ENCODE peak calls at places on chromosomes 4 and X, in nine cellular contexts. F is lower lobe of right lung, N is heart left ventricle, I is astrocyte, K is ovary, G is breast epithelium, T is A673, R is IMR-90, B is pancreas. L is an unnamed sample. For H3K9me3, the result is how much of the 10 kb centered on the place peaks cover.

GRCh38 chrX:42678133-42678532 is 99.8 kb downstream of the PPP1R2C start:
- DNase-seq in F (no peak), K (no peak), I (no peak), B (peak), R (no peak), G (no peak), N (peak), T (peak), L (no peak)

GRCh38 chr4:124111922-124112321 is 600.6 kb downstream of the ANKRD50 start:
- DNase-seq in T (peak), K (no peak), R (peak), I (peak), B (no peak), F (no peak), G (no peak), N (no peak), L (no peak)

GRCh38 chrX:16788477-16788876 is 2.2 kb downstream of the TXLNG start:
- DNase-seq in R (no peak), F (no peak), N (no peak), I (no peak), K (no peak), B (no peak), T (no peak), G (no peak), L (no peak)

GRCh38 chrX:129577877-129578276 is 37.8 kb downstream of the OCRL start:
- DNase-seq in G (no peak), B (no peak), I (no peak), F (no peak), K (no peak), R (no peak), N (no peak), T (no peak), L (no peak)

GRCh38 chr4:185535818-185536729 is 767 bp upstream of the PDLIM3 start:
- DNase-seq in B (no peak), R (no peak), G (no peak), I (no peak), F (no peak), T (no peak), K (peak), N (peak), L (peak)

GRCh38 chr4:165814256-165815010 is 58.6 kb upstream of the TLL1 start:
- DNase-seq in N (no peak), B (no peak), T (peak), G (no peak), K (no peak), R (no peak), F (no peak), I (peak), L (no peak)

GRCh38 chr4:95108883-95109421 is 351.2 kb downstream of the BMPR1B start:
- DNase-seq in F (no peak), N (no peak), B (no peak), T (no peak), K (no peak), I (peak), R (peak), G (no peak), L (no peak)

GRCh38 chrX:65903750-65904149 is 136.1 kb downstream of the VSIG4 start:
- DNase-seq in F (no peak), B (no peak), N (no peak), I (no peak), G (no peak), T (no peak), K (no peak), R (no peak), L (no peak)

GRCh38 chr4:52825311-52826090 is 36.6 kb upstream of the RASL11B start:
- DNase-seq in R (peak), T (no peak), B (no peak), F (no peak), N (no peak), G (no peak), I (no peak), K (no peak), L (no peak)

GRCh38 chr4:149987777-149988410 is 90.4 kb upstream of the DCLK2 start:
- DNase-seq in R (no peak), I (no peak), F (no peak), B (no peak), G (no peak), K (no peak), N (no peak), T (peak), L (no peak)

GRCh38 chr4:23822181-23822580 is 67.7 kb downstream of the PPARGC1A start:
- DNase-seq in F (no peak), I (no peak), R (peak), G (no peak), N (no peak), B (no peak), K (no peak), T (no peak), L (no peak)

GRCh38 chrX:40950546-40950945 is 134.7 kb upstream of the USP9X start:
- DNase-seq in B (no peak), N (no peak), K (no peak), T (no peak), I (no peak), F (no peak), R (no peak), G (no peak), L (no peak)

GRCh38 chrX:26789751-26790150 is 573.8 kb downstream of the MAGEB5 start:
- DNase-seq in I (no peak), N (no peak), R (no peak), T (no peak), B (no peak), G (no peak), K (no peak), F (no peak), L (no peak)

GRCh38 chr4:177070533-177070932 is 239.1 kb upstream of the NEIL3 start:
- DNase-seq in B (no peak), T (no peak), N (no peak), G (no peak), R (peak), I (no peak), F (no peak), K (no peak), L (no peak)

GRCh38 chr4:31171362-31171761 is 451.2 kb downstream of the PCDH7 start:
- DNase-seq in N (no peak), I (no peak), B (no peak), G (no peak), K (no peak), T (no peak), F (no peak), R (no peak), L (no peak)

GRCh38 chr4:31169851-31170250 is 449.7 kb downstream of the PCDH7 start:
- DNase-seq in N (no peak), K (no peak), F (no peak), R (no peak), T (no peak), B (no peak), G (no peak), I (no peak), L (no peak)

DNA sequence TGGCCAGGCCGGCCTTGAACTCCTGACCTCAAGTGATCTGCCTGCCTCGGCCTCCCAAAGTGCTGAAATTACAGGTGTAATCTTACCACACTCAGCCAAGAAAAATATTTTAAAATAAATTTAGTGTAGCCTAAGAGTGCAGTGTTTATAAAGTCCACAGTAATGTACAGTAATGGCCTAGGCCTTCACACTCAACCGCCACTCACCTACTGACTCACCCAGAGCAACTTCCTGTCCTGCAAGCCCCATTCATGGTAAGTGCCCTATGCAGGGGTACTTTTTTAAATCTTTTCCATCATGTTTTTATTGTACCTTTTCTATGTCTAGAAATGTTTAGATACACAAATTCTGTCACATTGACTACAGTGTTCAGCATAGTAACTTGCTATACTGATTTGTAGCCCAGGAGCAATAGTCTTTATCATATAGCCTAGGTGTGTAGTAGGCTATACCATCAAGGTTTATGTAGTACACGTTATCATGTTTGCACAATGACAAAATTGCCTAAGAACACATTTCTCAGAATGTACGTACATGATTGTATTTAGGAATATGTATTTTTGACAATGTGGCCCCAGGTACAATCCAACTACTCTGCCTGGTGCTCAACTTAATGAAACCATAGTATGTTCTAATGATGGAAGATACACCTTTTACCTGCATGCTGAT is 455.2 kb downstream of the PCDH7 start:
- DNase-seq in N (no peak), B (no peak), F (no peak), G (no peak), I (peak), R (peak), K (no peak), T (no peak), L (no peak)
- H3K9me3 ChIP-seq in N (under half), B (under half), F (under half), G (under half), I (under half), R (under half), K (under half), T (under half), L (under half)

GRCh38 chrX:337331-337831 is 18.8 kb upstream of the GTPBP6 start:
- DNase-seq in G (no peak), F (peak), B (no peak), N (peak), I (no peak), R (no peak), K (no peak), T (no peak), L (no peak)
- H3K9me3 ChIP-seq in G (under half), F (under half), B (under half), N (under half), I (under half), R (under half), K (under half), T (under half), L (under half)

GRCh38 chrX:47452112-47452511 is 30.9 kb downstream of the ZNF41 start:
- DNase-seq in B (no peak), R (no peak), T (no peak), G (no peak), F (no peak), K (no peak), N (no peak), I (no peak), L (no peak)
- H3K9me3 ChIP-seq in B (under half), R (under half), T (under half), G (under half), F (under half), K (under half), N (under half), I (under half), L (under half)

GRCh38 chrX:149987613-149988012 is 49.3 kb upstream of the EOLA2 start:
- DNase-seq in T (no peak), R (no peak), B (no peak), I (no peak), N (no peak), G (no peak), K (no peak), F (no peak), L (no peak)

GRCh38 chrX:149984411-149984810 is 46.1 kb upstream of the EOLA2 start:
- DNase-seq in G (no peak), B (no peak), N (no peak), I (no peak), R (no peak), T (no peak), K (no peak), F (no peak), L (no peak)

GRCh38 chrX:149979126-149979644 is 40.9 kb upstream of the EOLA2 start:
- DNase-seq in F (no peak), G (no peak), R (no peak), I (no peak), T (no peak), N (no peak), B (no peak), K (no peak), L (no peak)

GRCh38 chrX:149982310-149982709 is 44.0 kb upstream of the EOLA2 start:
- DNase-seq in F (no peak), T (peak), G (no peak), K (no peak), N (no peak), B (no peak), I (peak), R (no peak), L (no peak)
- H3K9me3 ChIP-seq in F (under half), T (under half), G (under half), K (under half), N (under half), B (under half), I (under half), R (under half), L (under half)

GRCh38 chrX:153379508-153379907 is 21.6 kb downstream of the PNMA6E start:
- DNase-seq in G (no peak), I (no peak), K (no peak), N (no peak), B (no peak), R (no peak), T (no peak), F (no peak), L (no peak)
- H3K9me3 ChIP-seq in G (under half), I (under half), K (under half), N (under half), B (under half), R (under half), T (under half), F (under half), L (under half)

GRCh38 chrX:48703642-48704481 is 7.3 kb downstream of the SUV39H1 start:
- DNase-seq in B (no peak), I (no peak), R (peak), G (no peak), N (no peak), T (no peak), F (no peak), K (no peak), L (no peak)
- H3K9me3 ChIP-seq in B (under half), I (under half), R (under half), G (under half), N (under half), T (under half), F (under half), K (under half), L (under half)

GRCh38 chrX:153357877-153358276 is 23.9 kb downstream of the ZNF275 start:
- DNase-seq in B (no peak), F (no peak), K (no peak), R (no peak), N (no peak), I (no peak), G (no peak), T (no peak), L (no peak)
- H3K9me3 ChIP-seq in B (under half), F (under half), K (under half), R (under half), N (under half), I (under half), G (under half), T (under half), L (under half)

DNA sequence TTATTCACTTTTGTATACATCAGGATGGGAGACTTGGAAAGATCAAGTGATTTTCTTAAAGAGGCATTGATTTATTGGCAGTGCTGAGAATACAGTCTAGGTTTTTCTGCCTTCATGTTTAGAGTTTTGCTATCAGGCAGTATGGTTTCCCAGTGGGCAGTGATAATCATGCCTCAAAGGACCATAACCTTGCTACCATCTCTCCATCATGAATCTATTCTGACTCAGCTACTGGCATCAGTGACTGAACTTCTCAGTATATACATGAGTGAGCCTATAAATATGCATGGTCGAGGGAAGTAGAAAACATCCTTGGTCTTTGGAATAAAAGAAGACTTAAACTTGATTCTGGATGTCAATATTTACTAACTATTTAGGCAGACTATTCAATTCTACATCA is 562.0 kb upstream of the AADAT start:
- DNase-seq in K (no peak), T (no peak), F (no peak), N (no peak), G (no peak), R (peak), I (peak), B (no peak), L (no peak)
- H3K9me3 ChIP-seq in K (under half), T (under half), F (under half), N (under half), G (under half), R (under half), I (under half), B (under half), L (under half)

L was measured in uterus.